ENCODE peak calls at places on chromosome 19, in five cellular contexts. P is sigmoid colon, B is H9, O is left lung, N is GM10248. K is an unnamed sample.
A peak's percentile ranks its signal among the peaks of the same experiment; 100 is the strongest.

GRCh38 chr19:37955986-37956385 is 49.0 kb downstream of the SIPA1L3 start:
- DNase-seq in P (no peak), B (no peak), O (no peak), N (no peak), K (no peak)

GRCh38 chr19:52590728-52591127 is 20.6 kb downstream of the ZNF701 start:
- DNase-seq in P (no peak), B (no peak), O (no peak), N (no peak), K (no peak)

GRCh38 chr19:30920238-30920637 is 429.0 kb downstream of the TSHZ3 start:
- DNase-seq in P (no peak), B (no peak), O (no peak), N (no peak), K (no peak)

GRCh38 chr19:30696514-30696913 is 324.3 kb downstream of the ZNF536 start:
- DNase-seq in P (peak; percentile 50), B (peak; percentile 87), O (no peak), N (no peak), K (no peak)

GRCh38 chr19:29851769-29852521 is 40.2 kb downstream of the CCNE1 start:
- DNase-seq in P (peak; percentile 8), B (no peak), O (no peak), N (no peak), K (no peak)

GRCh38 chr19:47885067-47885463 is 1.1 kb downstream of the SULT2A1 start:
- DNase-seq in P (peak; percentile 12), B (no peak), O (no peak), N (no peak), K (no peak)

GRCh38 chr19:38401148-38401547 is 1.7 kb upstream of the FAM98C start:
- DNase-seq in P (no peak), B (no peak), O (no peak), N (no peak), K (no peak)

GRCh38 chr19:50496189-50497029 is 14.6 kb downstream of the JOSD2 start:
- DNase-seq in P (peak; percentile 60), B (peak; percentile 71), O (peak; percentile 61), N (no peak), K (no peak)

GRCh38 chr19:47146920-47147319 is 16.3 kb downstream of the SAE1 start:
- DNase-seq in P (no peak), B (no peak), O (no peak), N (no peak), K (no peak)

GRCh38 chr19:39318690-39319089 is 2.0 kb downstream of the LRFN1 start:
- DNase-seq in P (no peak), B (no peak), O (peak; percentile 18), N (no peak), K (no peak)

DNA sequence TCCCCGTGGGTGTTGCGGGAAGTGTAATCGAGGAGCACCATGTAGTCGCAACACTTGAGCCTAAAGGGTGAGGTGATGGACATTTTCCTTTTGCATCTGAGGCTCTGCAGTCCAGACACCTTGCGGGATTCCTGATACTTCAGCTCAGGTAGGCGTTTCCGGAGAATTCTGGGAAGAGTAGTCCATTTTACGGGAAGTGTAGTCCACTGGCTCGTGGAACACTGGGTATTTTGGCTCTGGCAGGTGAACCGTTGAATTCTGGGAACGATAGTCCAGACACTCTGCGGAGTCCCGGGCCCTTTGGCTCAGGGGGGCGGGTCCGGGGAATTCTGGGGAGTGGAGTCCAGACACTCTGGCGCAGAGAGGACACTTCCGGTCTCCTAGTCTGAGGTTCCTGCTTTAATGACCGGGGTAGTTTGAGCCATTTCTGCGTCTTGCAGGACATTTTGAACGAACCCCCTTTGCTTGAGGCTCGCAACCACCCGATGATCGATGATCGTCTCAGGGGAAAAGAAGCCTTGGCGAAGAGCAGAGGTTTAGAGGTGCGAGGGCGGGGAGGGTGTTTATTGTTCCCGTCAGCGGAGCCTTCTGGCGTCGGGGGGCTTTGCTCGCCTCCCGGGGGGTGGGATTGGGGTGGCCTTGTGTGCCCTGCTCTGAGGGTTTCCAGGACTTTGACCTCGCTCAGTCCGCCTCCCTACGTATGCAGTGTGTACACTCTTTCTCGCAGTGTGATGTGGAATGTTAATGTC is at the start of gene ZNF223:
- DNase-seq in P (peak; percentile 97), B (peak; percentile 97), O (peak; percentile 95), N (peak; percentile 83), K (peak; percentile 37)
- TF ChIP-seq CTCF in P (no peak), B (no peak), O (no peak), N (no peak), K (no peak)

GRCh38 chr19:1261512-1261862 is 7.6 kb upstream of the CIRBP start:
- DNase-seq in P (peak; percentile 78), B (no peak), O (no peak), N (no peak), K (peak; percentile 52)
- TF ChIP-seq CTCF in P (no peak), B (peak; percentile 47), O (no peak), N (peak; percentile 12), K (no peak)

DNA sequence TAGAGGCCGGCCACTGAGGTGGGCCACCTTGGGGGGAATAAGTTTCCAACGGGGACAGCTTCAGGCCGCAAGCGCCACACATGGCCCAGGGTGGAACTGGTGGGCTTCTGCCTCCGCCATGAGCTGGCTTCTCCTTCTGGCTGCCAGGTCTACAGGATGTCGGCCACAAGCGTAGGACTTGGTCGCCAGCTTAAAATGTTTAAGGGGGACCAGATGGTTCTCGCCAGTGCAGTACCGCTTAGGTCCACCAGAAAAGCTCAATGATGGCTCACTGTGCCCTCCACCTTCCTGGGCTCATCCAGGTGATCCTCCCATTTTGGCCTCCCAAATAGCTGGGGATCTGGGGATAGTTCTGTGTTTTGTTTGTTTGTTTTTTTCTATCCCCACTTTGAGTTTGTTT is 38.7 kb upstream of the ZNF254 start:
- DNase-seq in P (no peak), B (peak; percentile 27), O (no peak), N (no peak), K (no peak)
- TF ChIP-seq CTCF in P (no peak), B (peak; percentile 39), O (no peak), N (no peak), K (no peak)

DNA sequence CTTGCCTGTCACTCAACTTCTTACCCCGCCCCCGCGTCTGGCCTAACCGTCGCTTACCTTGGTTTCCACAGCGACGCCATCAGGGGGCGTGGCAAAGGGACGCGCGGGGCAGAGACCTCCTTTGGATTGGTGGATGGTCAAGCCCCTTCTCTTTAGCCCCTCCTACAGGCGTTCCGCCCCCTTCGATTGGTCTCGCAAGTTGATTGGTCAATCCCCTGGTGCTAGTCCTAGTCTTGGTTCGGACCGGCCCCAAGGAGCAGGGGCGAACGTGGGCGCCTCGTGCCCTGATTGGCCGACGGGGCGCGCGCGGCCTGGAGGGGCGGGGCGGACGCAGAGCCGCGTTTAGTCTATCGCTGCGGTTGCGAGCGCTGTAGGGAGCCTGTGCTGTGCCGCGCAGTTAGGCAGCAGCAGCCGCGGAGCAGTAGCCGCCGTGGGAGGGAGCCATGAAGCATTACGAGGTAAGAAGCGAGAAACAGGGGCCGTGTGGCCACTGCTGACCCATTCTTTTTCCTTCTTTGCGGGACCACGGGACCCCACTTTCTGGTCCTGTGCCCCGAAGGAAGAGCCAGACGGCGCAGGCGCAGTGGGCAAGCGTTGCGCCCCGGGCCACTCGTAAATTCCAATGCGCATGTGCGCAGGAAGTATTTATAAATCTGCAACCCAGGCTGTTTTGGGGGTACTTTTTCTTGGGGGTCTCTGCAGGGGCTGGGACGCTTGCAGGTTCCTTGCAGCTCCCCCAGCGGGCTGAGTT is at the start of gene TECR:
- DNase-seq in P (peak; percentile 100), B (peak; percentile 100), O (peak; percentile 100), N (peak; percentile 99), K (peak; percentile 99)
- TF ChIP-seq CTCF in P (no peak), B (no peak), O (peak; percentile 15), N (no peak), K (no peak)

DNA sequence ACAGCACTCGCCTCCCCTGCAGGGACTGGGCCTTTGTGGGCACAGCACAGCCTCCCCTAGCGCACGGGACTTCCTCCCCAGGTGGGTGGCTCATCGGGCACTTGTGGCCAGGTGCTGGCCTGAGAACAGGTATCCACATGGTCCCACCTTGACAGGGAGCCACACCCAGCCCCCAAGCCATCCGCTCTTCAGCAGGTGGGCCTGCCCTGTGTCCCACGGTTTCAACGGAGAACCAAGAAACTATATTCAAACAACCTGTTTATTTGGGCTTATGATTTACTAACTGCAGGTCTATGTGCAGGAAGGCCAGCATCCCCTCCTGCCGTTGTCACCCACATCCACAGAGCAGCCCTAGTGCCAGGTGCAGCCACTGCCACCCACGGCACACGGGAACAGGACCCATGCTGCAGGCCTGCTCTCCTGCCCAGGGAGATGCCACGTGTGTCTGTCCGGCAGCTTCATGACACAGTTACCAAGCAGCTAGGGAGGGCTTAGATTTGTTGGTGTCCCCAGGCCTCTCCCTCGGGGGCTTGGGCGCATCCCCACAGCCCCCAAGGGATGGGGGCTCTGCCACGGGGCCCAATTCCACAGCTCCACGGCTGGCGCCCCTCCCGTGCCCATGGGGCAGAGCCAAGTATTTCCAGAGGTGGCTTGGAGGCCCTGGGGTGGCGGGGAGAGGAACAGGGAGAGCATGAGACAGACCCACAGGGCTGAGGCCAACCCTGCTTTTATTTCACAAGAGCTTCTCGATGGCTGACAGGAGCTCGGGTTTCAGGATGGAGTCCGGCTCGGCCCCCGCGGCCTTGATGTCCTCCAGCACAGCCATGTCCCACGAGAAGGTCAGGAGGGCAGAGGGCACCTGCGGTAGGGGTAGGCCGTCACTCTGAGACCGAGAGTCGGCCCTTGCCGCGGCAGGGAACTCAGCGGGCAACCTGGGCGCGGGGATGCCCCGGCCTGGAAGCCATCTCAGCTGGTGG is 12.5 kb downstream of the UBXN6 start:
- DNase-seq in P (no peak), B (no peak), O (no peak), N (no peak), K (no peak)
- TF ChIP-seq CTCF in P (no peak), B (no peak), O (no peak), N (no peak), K (no peak)

GRCh38 chr19:34241513-34242337 is 12.6 kb upstream of the GARRE1 start:
- DNase-seq in P (no peak), B (peak; percentile 92), O (no peak), N (no peak), K (no peak)
- TF ChIP-seq CTCF in P (no peak), B (peak; percentile 85), O (no peak), N (peak; percentile 15), K (no peak)

DNA sequence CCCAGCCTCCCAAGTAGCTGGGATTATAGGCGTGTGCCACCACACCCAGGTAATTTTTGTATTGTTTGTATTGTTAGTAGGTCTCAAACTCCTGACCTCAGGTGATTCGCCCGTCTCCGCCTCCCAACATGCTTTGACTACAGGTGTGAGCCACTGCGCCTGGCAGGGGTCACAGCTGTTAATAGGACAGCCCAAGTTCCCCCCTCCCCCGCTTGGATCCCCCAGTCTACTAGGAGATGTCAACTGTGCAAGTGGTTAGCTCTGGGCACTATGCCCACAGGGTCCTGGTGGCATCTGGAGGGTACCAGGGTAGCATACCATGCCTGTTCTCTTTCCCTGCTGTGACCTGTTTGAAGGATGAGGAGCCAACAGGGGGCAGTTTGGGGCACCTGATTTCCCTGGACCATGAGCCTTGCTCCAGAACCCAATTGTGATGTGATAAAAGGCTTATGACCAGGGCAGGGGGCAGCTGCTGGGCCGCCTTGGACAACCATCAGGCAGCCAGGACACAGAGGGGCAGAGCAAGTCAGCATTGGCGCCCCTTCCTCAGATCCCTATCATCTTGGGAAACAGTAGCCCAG is at the start of gene TSPAN16:
- DNase-seq in P (no peak), B (no peak), O (peak; percentile 52), N (no peak), K (no peak)
- TF ChIP-seq CTCF in P (no peak), B (peak; percentile 34), O (no peak), N (no peak), K (no peak)